ENCODE peak calls at places on chromosome 10, in five cellular contexts. O is K562; H is pancreas; T is A549; Q is CD8-positive, alpha-beta T cell. E is an unnamed sample.

GRCh38 chr10:28991738-28992270 is 297.1 kb upstream of the LYZL1 start:
- DNase-seq in O (peak), H (no peak), T (peak), Q (peak), E (no peak)

GRCh38 chr10:53839437-53840039 is 961.5 kb downstream of the PCDH15 start:
- DNase-seq in O (peak), H (no peak), T (peak), Q (no peak), E (no peak)

GRCh38 chr10:31650010-31650409 is 278.6 kb downstream of the ARHGAP12 start:
- DNase-seq in O (no peak), Q (no peak), T (peak), H (peak), E (no peak)

GRCh38 chr10:130174343-130174742 is 38.2 kb downstream of the GLRX3 start:
- DNase-seq in O (no peak), Q (no peak), H (no peak), T (no peak), E (no peak)

GRCh38 chr10:84214612-84215235 is 10.6 kb downstream of the LRIT2 start:
- DNase-seq in Q (no peak), O (peak), H (no peak), T (peak), E (no peak)

GRCh38 chr10:70579234-70580002 is 23.1 kb downstream of the PRF1 start:
- DNase-seq in O (peak), Q (no peak), H (no peak), T (no peak), E (no peak)

GRCh38 chr10:103592186-103593021 is 98.9 kb downstream of the NEURL1 start:
- DNase-seq in Q (peak), H (no peak), O (peak), T (peak), E (no peak)

GRCh38 chr10:21724020-21724589 is 190.1 kb downstream of the MLLT10 start:
- DNase-seq in Q (no peak), H (no peak), O (peak), T (peak), E (no peak)

GRCh38 chr10:44377651-44378310 is 7.1 kb downstream of the CXCL12 start:
- DNase-seq in O (no peak), H (no peak), T (no peak), Q (no peak), E (no peak)

GRCh38 chr10:10209152-10209551 is 808.5 kb upstream of the CELF2 start:
- DNase-seq in T (no peak), O (no peak), Q (no peak), H (no peak), E (no peak)

GRCh38 chr10:60645928-60646433 is 132.3 kb upstream of the CDK1 start:
- DNase-seq in H (no peak), T (no peak), Q (no peak), O (no peak), E (no peak)

GRCh38 chr10:19745672-19746071 is 70.6 kb upstream of the PLXDC2 start:
- DNase-seq in H (no peak), O (no peak), T (no peak), Q (no peak), E (no peak)

GRCh38 chr10:22727663-22728062 is 13.3 kb upstream of the PIP4K2A start:
- DNase-seq in O (no peak), H (no peak), Q (no peak), T (no peak), E (no peak)

GRCh38 chr10:71666607-71667373 is 52.8 kb downstream of the C10orf105 start:
- DNase-seq in H (no peak), Q (peak), O (no peak), T (no peak), E (no peak)

GRCh38 chr10:78207776-78208175 is 174.1 kb downstream of the RPS24 start:
- DNase-seq in Q (no peak), T (no peak), H (no peak), O (no peak), E (no peak)

GRCh38 chr10:61883376-61883997 is 18.0 kb upstream of the ARID5B start:
- DNase-seq in O (no peak), Q (no peak), H (no peak), T (no peak), E (no peak)

GRCh38 chr10:44969854-44970253 is 8.8 kb downstream of the DEPP1 start:
- DNase-seq in Q (no peak), O (no peak), T (no peak), H (no peak), E (no peak)

GRCh38 chr10:33559105-33559504 is 224.6 kb upstream of the NRP1 start:
- DNase-seq in H (no peak), Q (no peak), T (peak), O (no peak), E (no peak)
- TF ChIP-seq CTCF in H (no peak), Q (no peak), T (no peak), O (no peak), E (no peak)

DNA sequence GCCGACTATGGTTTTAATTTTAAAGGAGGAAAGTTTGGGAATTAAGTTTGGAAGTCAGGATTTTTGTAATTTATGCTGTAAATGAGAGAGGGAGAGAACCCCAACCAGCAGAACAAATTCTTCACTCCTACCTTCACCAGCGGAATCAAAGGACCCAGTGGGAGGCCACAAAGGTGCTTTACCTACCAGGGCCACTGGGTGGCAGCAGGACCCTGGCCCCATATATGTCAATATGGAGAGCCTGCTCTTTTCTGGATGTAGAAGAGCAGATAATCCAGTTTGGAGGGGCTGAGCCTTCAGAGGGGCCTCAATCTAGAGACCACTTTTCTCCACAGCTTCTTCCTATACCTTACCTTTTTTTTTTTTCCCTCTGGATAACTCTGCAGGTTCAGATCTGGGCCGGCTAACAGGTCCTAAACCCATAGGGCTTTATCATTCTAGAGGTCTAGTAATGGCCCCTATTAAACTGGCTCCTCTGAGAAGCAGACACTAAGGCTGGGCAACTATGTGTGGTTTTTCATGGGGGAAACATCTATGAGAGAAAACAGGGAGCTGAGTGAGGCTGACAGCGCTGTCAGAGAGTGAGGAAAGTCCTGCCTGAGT is 8.5 kb upstream of the SCD start:
- DNase-seq in T (peak), H (peak), O (peak), Q (peak), E (peak)
- H3K27ac ChIP-seq in T (peak), H (no peak), O (no peak), Q (no peak), E (no peak)

DNA sequence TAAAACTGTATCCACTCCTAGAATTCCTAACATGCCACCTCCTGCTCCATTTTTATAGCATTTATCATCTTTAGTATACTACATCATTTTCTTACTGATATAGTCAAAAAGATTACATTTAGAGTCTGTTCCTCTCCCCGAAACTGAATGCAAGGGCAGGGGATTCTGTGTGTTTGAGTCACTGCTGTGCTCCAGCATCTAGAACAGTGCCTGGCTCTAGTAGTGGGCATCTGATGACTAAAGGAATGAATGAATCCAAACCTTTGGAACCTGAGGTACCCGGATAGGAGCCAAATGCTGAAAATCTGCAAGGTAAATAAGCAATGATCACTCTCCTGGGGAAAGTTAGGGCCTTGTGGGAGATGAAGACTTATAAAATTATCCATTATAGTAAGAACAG is 18.9 kb downstream of the GOT1 start:
- DNase-seq in O (no peak), Q (no peak), H (no peak), T (no peak), E (no peak)
- TF ChIP-seq CTCF in O (no peak), Q (no peak), H (no peak), T (no peak), E (no peak)

GRCh38 chr10:79465341-79465740 is 19.9 kb upstream of the ZCCHC24 start:
- DNase-seq in Q (no peak), O (no peak), H (no peak), T (no peak), E (no peak)
- H3K27ac ChIP-seq in Q (no peak), O (no peak), H (no peak), T (no peak), E (no peak)

GRCh38 chr10:124278356-124278755 is 140.4 kb downstream of the OAT start:
- DNase-seq in O (no peak), Q (no peak), H (no peak), T (no peak), E (no peak)

GRCh38 chr10:124281666-124282065 is 137.1 kb downstream of the OAT start:
- DNase-seq in T (no peak), O (no peak), Q (no peak), H (no peak), E (no peak)

GRCh38 chr10:124280916-124281315 is 137.8 kb downstream of the OAT start:
- DNase-seq in T (no peak), O (no peak), H (no peak), Q (no peak), E (no peak)

GRCh38 chr10:124279882-124280281 is 138.8 kb downstream of the OAT start:
- DNase-seq in H (no peak), T (no peak), O (no peak), Q (no peak), E (peak)

DNA sequence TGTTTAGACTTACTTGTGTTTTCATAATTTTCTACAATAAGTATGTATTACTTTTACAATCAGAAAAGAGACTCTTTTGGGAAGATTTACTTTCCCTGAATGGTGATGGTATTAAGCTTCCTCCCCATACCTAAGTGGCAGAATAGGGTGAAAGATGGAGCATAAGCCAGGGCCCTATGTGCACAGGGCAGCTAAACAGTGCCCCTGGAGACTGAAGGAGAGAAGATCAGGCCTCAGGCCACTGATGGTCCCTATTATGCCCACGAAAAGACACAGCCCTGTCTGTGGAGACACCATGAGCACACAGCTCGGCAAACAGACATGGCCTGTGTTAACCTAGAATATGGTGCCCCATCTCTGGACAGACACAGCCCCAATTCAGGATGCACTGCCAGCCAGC is 139.4 kb downstream of the OAT start:
- DNase-seq in O (no peak), Q (no peak), H (no peak), T (no peak), E (no peak)
- TF ChIP-seq CTCF in O (no peak), Q (no peak), H (no peak), T (no peak), E (no peak)

GRCh38 chr10:3807928-3808496 is 23.0 kb upstream of the KLF6 start:
- DNase-seq in O (no peak), H (no peak), T (no peak), Q (no peak), E (no peak)

GRCh38 chr10:3808689-3809199 is 23.7 kb upstream of the KLF6 start:
- DNase-seq in Q (no peak), H (no peak), O (no peak), T (no peak), E (no peak)

GRCh38 chr10:3806603-3807002 is 21.6 kb upstream of the KLF6 start:
- DNase-seq in H (no peak), T (peak), O (no peak), Q (no peak), E (peak)

GRCh38 chr10:3805791-3806381 is 20.9 kb upstream of the KLF6 start:
- DNase-seq in H (no peak), O (peak), T (peak), Q (peak), E (no peak)

DNA sequence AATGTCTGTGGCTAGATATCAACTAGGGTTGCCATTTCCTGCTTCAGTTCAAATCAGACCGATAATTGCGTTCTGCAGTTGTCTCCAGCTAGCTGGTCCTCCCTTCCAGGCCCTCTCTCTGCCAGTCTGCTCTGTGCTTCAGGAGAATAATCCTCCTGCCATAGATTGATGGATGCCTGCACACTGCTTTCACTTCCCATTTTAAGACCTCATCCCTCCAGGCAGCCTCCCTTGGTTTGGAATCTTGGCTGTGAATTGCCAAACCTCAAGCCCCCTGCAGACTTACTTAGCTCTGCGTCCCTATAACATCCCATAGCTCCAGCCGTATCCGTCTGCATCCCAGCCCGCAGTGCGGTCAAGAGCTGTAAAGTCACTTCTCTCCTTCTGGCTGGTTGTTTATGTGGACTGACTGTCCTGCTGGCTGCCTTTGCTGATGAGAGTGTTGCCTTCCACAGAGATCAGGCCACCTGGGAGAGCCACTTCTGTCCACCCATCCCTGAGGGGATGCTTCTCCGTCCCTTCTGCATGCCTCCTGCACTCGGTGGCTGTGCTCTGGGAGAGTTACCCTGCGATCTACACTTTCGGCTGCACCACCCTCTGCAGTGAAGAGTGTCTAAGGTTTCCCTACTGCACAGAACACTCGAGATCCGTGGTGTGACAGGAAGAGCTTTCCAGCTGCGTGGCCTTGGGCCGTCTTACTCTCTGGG is 22.4 kb upstream of the KLF6 start:
- DNase-seq in O (no peak), Q (no peak), H (no peak), T (no peak), E (no peak)
- H3K27ac ChIP-seq in O (no peak), Q (peak), H (no peak), T (peak), E (peak)

GRCh38 chr10:15715619-15716227 is 4.0 kb downstream of the ITGA8 start:
- DNase-seq in H (no peak), T (peak), Q (no peak), O (peak), E (no peak)
- TF ChIP-seq CTCF in H (no peak), T (peak), Q (no peak), O (peak), E (peak)